ENCODE peak calls at places on chromosomes 6 and 20, in nine cellular contexts. One of them, this sample, is unnamed.

GRCh38 chr6:141752677-141753076 is 380.0 kb upstream of the GJE1 start:
- DNase-seq in HCT116: no peak
- DNase-seq in transverse colon: no peak
- DNase-seq in suprapubic skin: no peak
- DNase-seq in K562: no peak
- DNase-seq in stomach: no peak
- DNase-seq in sigmoid colon: no peak
- DNase-seq in HepG2: no peak
- DNase-seq in spleen: no peak
- DNase-seq in this sample: no peak

GRCh38 chr20:47533518-47534062 is 31.9 kb downstream of the NCOA3 start:
- DNase-seq in spleen: no peak
- DNase-seq in suprapubic skin: no peak
- DNase-seq in transverse colon: no peak
- DNase-seq in sigmoid colon: no peak
- DNase-seq in HepG2: no peak
- DNase-seq in stomach: no peak
- DNase-seq in HCT116: no peak
- DNase-seq in K562: no peak
- DNase-seq in this sample: no peak

GRCh38 chr6:1129141-1129540 is 182.8 kb upstream of the FOXQ1 start:
- DNase-seq in sigmoid colon: no peak
- DNase-seq in K562: no peak
- DNase-seq in spleen: no peak
- DNase-seq in HCT116: no peak
- DNase-seq in stomach: no peak
- DNase-seq in transverse colon: no peak
- DNase-seq in suprapubic skin: no peak
- DNase-seq in HepG2: no peak
- DNase-seq in this sample: no peak

GRCh38 chr6:131063764-131064272 is 773 bp upstream of the EPB41L2 start:
- DNase-seq in spleen: no peak
- DNase-seq in stomach: no peak
- DNase-seq in HCT116: no peak
- DNase-seq in HepG2: no peak
- DNase-seq in sigmoid colon: no peak
- DNase-seq in suprapubic skin: no peak
- DNase-seq in transverse colon: no peak
- DNase-seq in K562: no peak
- DNase-seq in this sample: no peak

GRCh38 chr6:150881911-150882481 is 16.5 kb downstream of the MTHFD1L start:
- DNase-seq in HCT116: no peak
- DNase-seq in sigmoid colon: peak; percentile 69
- DNase-seq in stomach: no peak
- DNase-seq in suprapubic skin: peak; percentile 68
- DNase-seq in HepG2: peak; percentile 97
- DNase-seq in spleen: no peak
- DNase-seq in K562: no peak
- DNase-seq in transverse colon: no peak
- DNase-seq in this sample: peak; percentile 27

GRCh38 chr6:12026120-12026519 is 14.0 kb downstream of the HIVEP1 start:
- DNase-seq in sigmoid colon: no peak
- DNase-seq in K562: no peak
- DNase-seq in HepG2: no peak
- DNase-seq in HCT116: no peak
- DNase-seq in suprapubic skin: no peak
- DNase-seq in spleen: no peak
- DNase-seq in stomach: no peak
- DNase-seq in transverse colon: no peak
- DNase-seq in this sample: no peak

GRCh38 chr6:99613705-99614429 is 7.2 kb downstream of the PRDM13 start:
- DNase-seq in suprapubic skin: no peak
- DNase-seq in K562: no peak
- DNase-seq in sigmoid colon: no peak
- DNase-seq in spleen: no peak
- DNase-seq in stomach: no peak
- DNase-seq in HCT116: no peak
- DNase-seq in HepG2: no peak
- DNase-seq in transverse colon: no peak
- DNase-seq in this sample: peak; percentile 90

GRCh38 chr6:11211235-11211634 is 21.2 kb downstream of the NEDD9 start:
- DNase-seq in spleen: no peak
- DNase-seq in K562: no peak
- DNase-seq in stomach: no peak
- DNase-seq in sigmoid colon: no peak
- DNase-seq in suprapubic skin: no peak
- DNase-seq in HepG2: no peak
- DNase-seq in transverse colon: no peak
- DNase-seq in HCT116: no peak
- DNase-seq in this sample: no peak

GRCh38 chr20:38152175-38153010 is 12.7 kb downstream of the TGM2 start:
- DNase-seq in suprapubic skin: peak; percentile 85
- DNase-seq in HepG2: peak; percentile 44
- DNase-seq in spleen: peak; percentile 91
- DNase-seq in stomach: peak; percentile 79
- DNase-seq in HCT116: no peak
- DNase-seq in K562: no peak
- DNase-seq in transverse colon: peak; percentile 80
- DNase-seq in sigmoid colon: peak; percentile 90
- DNase-seq in this sample: peak; percentile 90

GRCh38 chr6:15441215-15441868 is 195.5 kb downstream of the JARID2 start:
- DNase-seq in spleen: no peak
- DNase-seq in transverse colon: peak; percentile 35
- DNase-seq in HCT116: peak; percentile 19
- DNase-seq in stomach: no peak
- DNase-seq in suprapubic skin: no peak
- DNase-seq in sigmoid colon: no peak
- DNase-seq in HepG2: peak; percentile 65
- DNase-seq in K562: peak; percentile 56
- DNase-seq in this sample: no peak

GRCh38 chr6:5205877-5206840 is 54.6 kb downstream of the LYRM4 start:
- DNase-seq in transverse colon: peak; percentile 11
- DNase-seq in HCT116: no peak
- DNase-seq in suprapubic skin: no peak
- DNase-seq in HepG2: peak; percentile 95
- DNase-seq in K562: no peak
- DNase-seq in stomach: peak; percentile 38
- DNase-seq in spleen: no peak
- DNase-seq in sigmoid colon: peak; percentile 84
- DNase-seq in this sample: peak; percentile 62

GRCh38 chr20:60637801-60638200 is 614.3 kb upstream of the CDH4 start:
- DNase-seq in K562: no peak
- DNase-seq in suprapubic skin: no peak
- DNase-seq in stomach: no peak
- DNase-seq in HepG2: no peak
- DNase-seq in sigmoid colon: no peak
- DNase-seq in transverse colon: no peak
- DNase-seq in spleen: no peak
- DNase-seq in HCT116: no peak
- DNase-seq in this sample: no peak

DNA sequence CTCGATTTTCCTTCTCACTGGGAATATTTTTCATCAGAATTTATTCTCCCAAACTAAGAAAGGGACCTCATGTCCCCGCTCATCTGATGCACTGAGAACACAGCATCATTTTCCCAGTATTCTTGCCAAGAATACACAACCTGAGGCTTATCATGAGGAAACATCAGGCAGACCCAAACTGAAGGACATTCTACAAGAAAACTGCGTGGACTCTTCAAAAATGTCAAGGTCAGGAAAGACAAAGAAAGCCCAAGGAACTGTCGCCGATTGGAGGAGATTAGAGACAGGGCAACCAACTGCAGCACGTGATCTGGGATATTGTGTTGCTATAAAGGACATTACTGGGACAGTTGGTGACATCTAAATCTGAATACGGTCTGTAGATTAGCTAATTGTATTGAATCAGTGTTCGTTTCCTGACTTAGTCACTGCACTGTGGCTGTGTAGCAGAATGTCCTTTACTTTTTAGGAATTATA is 72.3 kb downstream of the SNX5 start:
- DNase-seq in HepG2: no peak
- DNase-seq in K562: no peak
- DNase-seq in stomach: no peak
- DNase-seq in HCT116: no peak
- DNase-seq in sigmoid colon: peak; percentile 47
- DNase-seq in transverse colon: no peak
- DNase-seq in spleen: no peak
- DNase-seq in suprapubic skin: no peak
- DNase-seq in this sample: no peak
- TF ChIP-seq POLR2AphosphoS5 in HepG2: no peak
- TF ChIP-seq POLR2AphosphoS5 in K562: no peak
- TF ChIP-seq POLR2AphosphoS5 in stomach: no peak
- TF ChIP-seq POLR2AphosphoS5 in HCT116: no peak
- TF ChIP-seq POLR2AphosphoS5 in sigmoid colon: peak; percentile 6
- TF ChIP-seq POLR2AphosphoS5 in transverse colon: no peak
- TF ChIP-seq POLR2AphosphoS5 in spleen: no peak
- TF ChIP-seq POLR2AphosphoS5 in suprapubic skin: no peak
- TF ChIP-seq POLR2AphosphoS5 in this sample: peak; percentile 80

GRCh38 chr6:7899046-7899888 is 11.3 kb downstream of the TXNDC5 start:
- DNase-seq in spleen: no peak
- DNase-seq in transverse colon: peak; percentile 38
- DNase-seq in HCT116: no peak
- DNase-seq in sigmoid colon: no peak
- DNase-seq in suprapubic skin: no peak
- DNase-seq in HepG2: peak; percentile 50
- DNase-seq in stomach: no peak
- DNase-seq in K562: peak; percentile 50
- DNase-seq in this sample: no peak
- TF ChIP-seq POLR2A in spleen: no peak
- TF ChIP-seq POLR2A in transverse colon: no peak
- TF ChIP-seq POLR2A in HCT116: no peak
- TF ChIP-seq POLR2A in sigmoid colon: no peak
- TF ChIP-seq POLR2A in suprapubic skin: no peak
- TF ChIP-seq POLR2A in HepG2: no peak
- TF ChIP-seq POLR2A in stomach: no peak
- TF ChIP-seq POLR2A in K562: no peak
- TF ChIP-seq POLR2A in this sample: no peak

GRCh38 chr20:63192721-63193120 is 23.2 kb downstream of the YTHDF1 start:
- DNase-seq in HepG2: no peak
- DNase-seq in transverse colon: no peak
- DNase-seq in suprapubic skin: no peak
- DNase-seq in stomach: no peak
- DNase-seq in spleen: no peak
- DNase-seq in HCT116: no peak
- DNase-seq in sigmoid colon: no peak
- DNase-seq in K562: no peak
- DNase-seq in this sample: no peak
- H3K4me1 ChIP-seq in HepG2: peaks cover 4% of the 10 kb centered on the region
- H3K4me1 ChIP-seq in transverse colon: no peaks in the 10 kb centered on the region
- H3K4me1 ChIP-seq in suprapubic skin: peaks cover 11% of the 10 kb centered on the region
- H3K4me1 ChIP-seq in stomach: peaks cover 15% of the 10 kb centered on the region
- H3K4me1 ChIP-seq in spleen: no peaks in the 10 kb centered on the region
- H3K4me1 ChIP-seq in HCT116: peaks cover 13% of the 10 kb centered on the region
- H3K4me1 ChIP-seq in sigmoid colon: no peaks in the 10 kb centered on the region
- H3K4me1 ChIP-seq in K562: peaks cover 15% of the 10 kb centered on the region
- H3K4me1 ChIP-seq in this sample: no peaks in the 10 kb centered on the region

GRCh38 chr6:111566873-111567517 is 38.7 kb downstream of the TRAF3IP2 start:
- DNase-seq in sigmoid colon: no peak
- DNase-seq in spleen: no peak
- DNase-seq in suprapubic skin: no peak
- DNase-seq in stomach: no peak
- DNase-seq in K562: no peak
- DNase-seq in HCT116: no peak
- DNase-seq in transverse colon: no peak
- DNase-seq in HepG2: no peak
- DNase-seq in this sample: peak; percentile 77
- TF ChIP-seq POLR2AphosphoS5 in sigmoid colon: no peak
- TF ChIP-seq POLR2AphosphoS5 in spleen: no peak
- TF ChIP-seq POLR2AphosphoS5 in suprapubic skin: no peak
- TF ChIP-seq POLR2AphosphoS5 in stomach: no peak
- TF ChIP-seq POLR2AphosphoS5 in K562: no peak
- TF ChIP-seq POLR2AphosphoS5 in HCT116: no peak
- TF ChIP-seq POLR2AphosphoS5 in transverse colon: no peak
- TF ChIP-seq POLR2AphosphoS5 in HepG2: no peak
- TF ChIP-seq POLR2AphosphoS5 in this sample: peak; percentile 44

DNA sequence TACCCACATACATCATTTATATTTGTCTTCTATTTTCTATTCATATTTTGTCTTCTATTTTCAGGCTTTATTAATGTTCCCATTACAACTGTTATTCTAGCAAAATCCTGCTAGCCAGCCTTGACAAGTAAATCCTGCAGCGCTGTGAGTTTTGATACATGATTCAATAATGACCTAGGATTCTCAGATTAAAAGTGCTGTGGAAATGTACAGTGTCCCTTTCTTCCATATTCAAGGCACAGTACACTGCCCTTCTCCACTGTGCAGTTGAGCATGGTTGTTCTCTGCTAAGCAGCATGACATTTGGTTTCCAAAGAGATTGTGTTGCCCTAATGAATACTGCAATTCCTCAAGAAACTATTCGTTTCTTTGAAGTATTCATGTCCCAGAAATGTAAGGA is 5.8 kb upstream of the HEY2 start:
- DNase-seq in suprapubic skin: no peak
- DNase-seq in K562: no peak
- DNase-seq in transverse colon: no peak
- DNase-seq in spleen: no peak
- DNase-seq in HCT116: no peak
- DNase-seq in HepG2: no peak
- DNase-seq in stomach: no peak
- DNase-seq in sigmoid colon: no peak
- DNase-seq in this sample: no peak
- TF ChIP-seq POLR2A in suprapubic skin: no peak
- TF ChIP-seq POLR2A in K562: no peak
- TF ChIP-seq POLR2A in transverse colon: no peak
- TF ChIP-seq POLR2A in spleen: no peak
- TF ChIP-seq POLR2A in HCT116: no peak
- TF ChIP-seq POLR2A in HepG2: no peak
- TF ChIP-seq POLR2A in stomach: no peak
- TF ChIP-seq POLR2A in sigmoid colon: no peak
- TF ChIP-seq POLR2A in this sample: no peak

GRCh38 chr6:2959909-2960719 is 11.3 kb downstream of the SERPINB6 start:
- DNase-seq in spleen: no peak
- DNase-seq in K562: no peak
- DNase-seq in HepG2: no peak
- DNase-seq in suprapubic skin: no peak
- DNase-seq in sigmoid colon: no peak
- DNase-seq in transverse colon: no peak
- DNase-seq in stomach: no peak
- DNase-seq in HCT116: no peak
- DNase-seq in this sample: no peak

GRCh38 chr6:2961971-2962370 is 9.4 kb downstream of the SERPINB6 start:
- DNase-seq in HepG2: no peak
- DNase-seq in K562: peak; percentile 48
- DNase-seq in suprapubic skin: no peak
- DNase-seq in spleen: no peak
- DNase-seq in stomach: peak; percentile 78
- DNase-seq in HCT116: no peak
- DNase-seq in sigmoid colon: no peak
- DNase-seq in transverse colon: peak; percentile 74
- DNase-seq in this sample: peak; percentile 84

GRCh38 chr6:2961491-2961890 is 9.9 kb downstream of the SERPINB6 start:
- DNase-seq in sigmoid colon: no peak
- DNase-seq in HCT116: no peak
- DNase-seq in suprapubic skin: no peak
- DNase-seq in HepG2: no peak
- DNase-seq in spleen: no peak
- DNase-seq in transverse colon: no peak
- DNase-seq in stomach: no peak
- DNase-seq in K562: no peak
- DNase-seq in this sample: no peak

GRCh38 chr6:2962636-2963035 is 8.7 kb downstream of the SERPINB6 start:
- DNase-seq in sigmoid colon: no peak
- DNase-seq in K562: no peak
- DNase-seq in spleen: no peak
- DNase-seq in HCT116: no peak
- DNase-seq in suprapubic skin: no peak
- DNase-seq in stomach: no peak
- DNase-seq in transverse colon: no peak
- DNase-seq in HepG2: no peak
- DNase-seq in this sample: no peak

GRCh38 chr6:2960935-2961334 is 10.4 kb downstream of the SERPINB6 start:
- DNase-seq in suprapubic skin: no peak
- DNase-seq in sigmoid colon: no peak
- DNase-seq in transverse colon: no peak
- DNase-seq in HCT116: no peak
- DNase-seq in K562: no peak
- DNase-seq in HepG2: no peak
- DNase-seq in spleen: no peak
- DNase-seq in stomach: no peak
- DNase-seq in this sample: no peak
- H3K4me1 ChIP-seq in suprapubic skin: peaks cover 35% of the 10 kb centered on the region
- H3K4me1 ChIP-seq in sigmoid colon: no peaks in the 10 kb centered on the region
- H3K4me1 ChIP-seq in transverse colon: peaks cover 25% of the 10 kb centered on the region
- H3K4me1 ChIP-seq in HCT116: peaks cover 32% of the 10 kb centered on the region
- H3K4me1 ChIP-seq in K562: peaks cover 35% of the 10 kb centered on the region
- H3K4me1 ChIP-seq in HepG2: peaks cover 45% of the 10 kb centered on the region
- H3K4me1 ChIP-seq in spleen: peaks cover 16% of the 10 kb centered on the region
- H3K4me1 ChIP-seq in stomach: peaks cover 79% of the 10 kb centered on the region
- H3K4me1 ChIP-seq in this sample: peaks cover 68% of the 10 kb centered on the region